ENCODE peak calls at places on chromosomes 2 and 18, in five cellular contexts. One of them, this sample, is unnamed.

GRCh38 chr2:11128258-11128951 is 26.9 kb upstream of the SLC66A3 start:
- DNase-seq in mesendoderm: no peak
- DNase-seq in mesenchymal stem cell: peak
- DNase-seq in neuronal stem cell: no peak
- DNase-seq in IMR-90: peak
- DNase-seq in this sample: no peak

GRCh38 chr2:203679401-203679800 is 27.0 kb upstream of the CD28 start:
- DNase-seq in mesenchymal stem cell: no peak
- DNase-seq in mesendoderm: no peak
- DNase-seq in IMR-90: no peak
- DNase-seq in neuronal stem cell: no peak
- DNase-seq in this sample: no peak

GRCh38 chr2:68714866-68715265 is 19.7 kb upstream of the ARHGAP25 start:
- DNase-seq in neuronal stem cell: no peak
- DNase-seq in mesenchymal stem cell: no peak
- DNase-seq in IMR-90: no peak
- DNase-seq in mesendoderm: no peak
- DNase-seq in this sample: no peak

GRCh38 chr2:202036601-202037037 is 3.0 kb downstream of the FZD7 start:
- DNase-seq in neuronal stem cell: peak
- DNase-seq in mesendoderm: peak
- DNase-seq in mesenchymal stem cell: peak
- DNase-seq in IMR-90: peak
- DNase-seq in this sample: no peak

GRCh38 chr2:189337648-189338047 is 103.6 kb upstream of the WDR75 start:
- DNase-seq in neuronal stem cell: no peak
- DNase-seq in IMR-90: peak
- DNase-seq in mesendoderm: no peak
- DNase-seq in mesenchymal stem cell: peak
- DNase-seq in this sample: no peak

GRCh38 chr18:9022397-9023170 is 79.9 kb upstream of the NDUFV2 start:
- DNase-seq in mesenchymal stem cell: no peak
- DNase-seq in mesendoderm: no peak
- DNase-seq in neuronal stem cell: no peak
- DNase-seq in IMR-90: no peak
- DNase-seq in this sample: no peak

GRCh38 chr2:100944617-100945432 is 57.3 kb upstream of the RPL31 start:
- DNase-seq in IMR-90: no peak
- DNase-seq in mesendoderm: no peak
- DNase-seq in neuronal stem cell: no peak
- DNase-seq in mesenchymal stem cell: no peak
- DNase-seq in this sample: no peak

GRCh38 chr2:55460562-55460961 is 40.9 kb upstream of the CCDC88A start:
- DNase-seq in neuronal stem cell: no peak
- DNase-seq in IMR-90: peak
- DNase-seq in mesendoderm: no peak
- DNase-seq in mesenchymal stem cell: peak
- DNase-seq in this sample: no peak

GRCh38 chr2:27831279-27832050 is 58.7 kb downstream of the RBKS start:
- DNase-seq in IMR-90: no peak
- DNase-seq in mesendoderm: no peak
- DNase-seq in neuronal stem cell: no peak
- DNase-seq in mesenchymal stem cell: no peak
- DNase-seq in this sample: no peak

GRCh38 chr2:143071185-143071876 is 57.9 kb upstream of the ARHGAP15 start:
- DNase-seq in mesendoderm: no peak
- DNase-seq in mesenchymal stem cell: no peak
- DNase-seq in neuronal stem cell: no peak
- DNase-seq in IMR-90: no peak
- DNase-seq in this sample: no peak

GRCh38 chr2:223027442-223027841 is 24.5 kb upstream of the KCNE4 start:
- DNase-seq in neuronal stem cell: no peak
- DNase-seq in mesenchymal stem cell: no peak
- DNase-seq in mesendoderm: no peak
- DNase-seq in IMR-90: peak
- DNase-seq in this sample: no peak

GRCh38 chr2:135832891-135833290 is 4.1 kb downstream of the LCT start:
- DNase-seq in mesenchymal stem cell: no peak
- DNase-seq in IMR-90: no peak
- DNase-seq in neuronal stem cell: no peak
- DNase-seq in mesendoderm: no peak
- DNase-seq in this sample: no peak

GRCh38 chr18:7609617-7610016 is 42.5 kb downstream of the PTPRM start:
- DNase-seq in mesenchymal stem cell: no peak
- DNase-seq in IMR-90: no peak
- DNase-seq in mesendoderm: peak
- DNase-seq in neuronal stem cell: no peak
- DNase-seq in this sample: no peak

GRCh38 chr2:239047861-239048260 is 200.0 kb downstream of the TWIST2 start:
- DNase-seq in IMR-90: no peak
- DNase-seq in neuronal stem cell: no peak
- DNase-seq in mesenchymal stem cell: no peak
- DNase-seq in mesendoderm: no peak
- DNase-seq in this sample: no peak

GRCh38 chr18:10727477-10727876 is 201.7 kb downstream of the NAPG start:
- DNase-seq in mesenchymal stem cell: peak
- DNase-seq in neuronal stem cell: no peak
- DNase-seq in IMR-90: peak
- DNase-seq in mesendoderm: no peak
- DNase-seq in this sample: no peak

GRCh38 chr2:239193426-239193825 is 207.4 kb downstream of the HDAC4 start:
- DNase-seq in mesendoderm: no peak
- DNase-seq in neuronal stem cell: no peak
- DNase-seq in IMR-90: no peak
- DNase-seq in mesenchymal stem cell: no peak
- DNase-seq in this sample: peak

GRCh38 chr2:164061129-164061746 is 325.4 kb upstream of the FIGN start:
- DNase-seq in neuronal stem cell: peak
- DNase-seq in IMR-90: peak
- DNase-seq in mesendoderm: peak
- DNase-seq in mesenchymal stem cell: peak
- DNase-seq in this sample: peak

GRCh38 chr2:229045671-229046070 is 225.4 kb downstream of the PID1 start:
- DNase-seq in mesendoderm: no peak
- DNase-seq in neuronal stem cell: no peak
- DNase-seq in mesenchymal stem cell: no peak
- DNase-seq in IMR-90: no peak
- DNase-seq in this sample: no peak

GRCh38 chr2:28586864-28587263 is 91.0 kb downstream of the PLB1 start:
- DNase-seq in mesendoderm: no peak
- DNase-seq in IMR-90: no peak
- DNase-seq in neuronal stem cell: no peak
- DNase-seq in mesenchymal stem cell: no peak
- DNase-seq in this sample: no peak

GRCh38 chr18:54806526-54806925 is 21.8 kb upstream of the RAB27B start:
- DNase-seq in mesendoderm: no peak
- DNase-seq in mesenchymal stem cell: peak
- DNase-seq in IMR-90: peak
- DNase-seq in neuronal stem cell: no peak
- DNase-seq in this sample: no peak

GRCh38 chr2:102967451-102967850 is 205.6 kb downstream of the TMEM182 start:
- DNase-seq in IMR-90: no peak
- DNase-seq in mesendoderm: no peak
- DNase-seq in mesenchymal stem cell: no peak
- DNase-seq in neuronal stem cell: no peak
- DNase-seq in this sample: no peak

GRCh38 chr2:43267393-43267792 is 41.0 kb upstream of the ZFP36L2 start:
- DNase-seq in mesendoderm: no peak
- DNase-seq in IMR-90: no peak
- DNase-seq in mesenchymal stem cell: no peak
- DNase-seq in neuronal stem cell: no peak
- DNase-seq in this sample: no peak

GRCh38 chr2:168999668-169000213 is 31.4 kb downstream of the ABCB11 start:
- DNase-seq in neuronal stem cell: no peak
- DNase-seq in mesendoderm: no peak
- DNase-seq in mesenchymal stem cell: no peak
- DNase-seq in IMR-90: no peak
- DNase-seq in this sample: no peak

GRCh38 chr2:120741514-120742448 is 6.1 kb downstream of the GLI2 start:
- DNase-seq in IMR-90: no peak
- DNase-seq in mesendoderm: peak
- DNase-seq in mesenchymal stem cell: peak
- DNase-seq in neuronal stem cell: peak
- DNase-seq in this sample: peak

GRCh38 chr2:84897773-84898172 is 7.7 kb upstream of the TMSB10 start:
- DNase-seq in mesendoderm: no peak
- DNase-seq in IMR-90: no peak
- DNase-seq in mesenchymal stem cell: no peak
- DNase-seq in neuronal stem cell: no peak
- DNase-seq in this sample: no peak

DNA sequence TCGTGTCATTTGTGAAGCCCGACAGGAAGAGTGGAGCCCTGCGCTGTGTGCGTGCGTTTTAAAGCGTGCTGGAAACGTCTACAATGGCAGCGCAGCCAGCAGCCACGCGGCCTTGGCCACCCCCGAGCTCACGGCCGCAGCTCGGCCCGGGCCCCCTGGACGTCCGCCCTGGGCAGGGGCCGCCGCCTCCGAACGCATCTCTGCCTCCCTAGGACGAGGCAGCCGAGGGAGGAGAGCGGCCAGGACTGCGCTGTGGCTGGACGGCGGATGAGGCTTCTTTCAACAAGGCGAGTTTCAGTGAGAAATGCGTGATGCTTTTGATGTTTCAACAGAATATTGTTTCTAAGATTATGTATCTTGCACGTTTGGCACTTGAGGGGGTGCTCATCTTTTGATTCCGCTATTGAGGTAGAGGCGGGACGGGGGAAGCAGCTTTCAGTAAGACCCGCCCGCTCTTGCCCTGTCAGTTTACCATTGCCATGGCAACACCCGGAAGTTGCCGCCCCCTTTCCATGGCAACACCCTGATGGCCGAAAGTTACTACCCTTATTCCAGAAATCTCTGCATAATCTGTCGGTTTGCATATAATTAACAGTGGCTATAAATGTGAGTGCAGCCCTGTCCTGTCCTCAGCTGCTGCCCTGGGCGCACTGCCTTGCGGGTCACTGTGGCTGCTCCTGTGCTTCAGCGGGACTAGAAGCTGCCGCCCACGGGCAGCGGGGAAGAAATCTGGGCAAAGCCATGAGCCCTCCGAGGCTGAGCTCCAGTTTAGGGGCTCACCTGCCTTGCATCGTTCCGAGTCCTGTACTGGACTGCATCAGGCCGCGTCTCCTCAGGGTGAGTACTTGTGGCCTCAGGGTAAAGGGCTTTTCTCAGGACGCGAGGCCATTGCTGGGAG is 38.6 kb downstream of the ADNP2 start:
- DNase-seq in mesenchymal stem cell: peak
- DNase-seq in neuronal stem cell: peak
- DNase-seq in mesendoderm: peak
- DNase-seq in IMR-90: peak
- DNase-seq in this sample: peak
- H3K18ac ChIP-seq in mesenchymal stem cell: no peak
- H3K18ac ChIP-seq in neuronal stem cell: peak
- H3K18ac ChIP-seq in mesendoderm: no peak
- H3K18ac ChIP-seq in IMR-90: peak
- H3K18ac ChIP-seq in this sample: no peak

GRCh38 chr2:127102464-127103242 is 4.3 kb downstream of the BIN1 start:
- DNase-seq in IMR-90: no peak
- DNase-seq in neuronal stem cell: no peak
- DNase-seq in mesenchymal stem cell: no peak
- DNase-seq in mesendoderm: no peak
- DNase-seq in this sample: peak

GRCh38 chr2:127103243-127104165 is 3.5 kb downstream of the BIN1 start:
- DNase-seq in IMR-90: no peak
- DNase-seq in mesendoderm: no peak
- DNase-seq in mesenchymal stem cell: no peak
- DNase-seq in neuronal stem cell: no peak
- DNase-seq in this sample: peak

GRCh38 chr2:127105656-127106456 is 1.1 kb downstream of the BIN1 start:
- DNase-seq in neuronal stem cell: peak
- DNase-seq in IMR-90: peak
- DNase-seq in mesendoderm: peak
- DNase-seq in mesenchymal stem cell: peak
- DNase-seq in this sample: peak

GRCh38 chr2:127104881-127105655 is 1.9 kb downstream of the BIN1 start:
- DNase-seq in mesenchymal stem cell: peak
- DNase-seq in mesendoderm: peak
- DNase-seq in IMR-90: no peak
- DNase-seq in neuronal stem cell: no peak
- DNase-seq in this sample: peak

DNA sequence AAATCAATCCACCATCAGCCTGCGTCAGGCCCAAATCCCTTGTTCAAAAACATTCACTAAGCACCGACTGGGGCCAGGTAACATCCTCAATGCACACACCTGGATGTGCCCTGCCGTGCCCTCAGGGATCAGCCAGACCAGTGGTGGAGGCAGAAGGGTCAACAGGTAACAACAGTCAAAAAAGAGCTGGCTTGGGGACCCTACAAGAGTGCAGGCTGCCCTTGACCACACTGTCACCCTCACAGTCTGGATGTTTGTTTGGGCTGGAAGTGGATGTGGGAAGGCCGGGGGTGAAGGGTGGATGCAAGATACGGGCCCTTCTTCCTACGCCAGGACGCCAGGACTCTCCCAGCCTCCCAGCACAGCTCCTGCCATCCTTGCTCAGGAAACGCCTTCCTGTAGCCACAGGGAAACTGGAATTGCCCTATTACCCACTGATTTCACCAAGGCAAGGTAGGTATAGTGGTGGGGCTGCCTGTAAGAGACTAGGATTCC is 2.7 kb downstream of the BIN1 start:
- DNase-seq in IMR-90: no peak
- DNase-seq in neuronal stem cell: no peak
- DNase-seq in mesendoderm: no peak
- DNase-seq in mesenchymal stem cell: no peak
- DNase-seq in this sample: peak
- H3K18ac ChIP-seq in IMR-90: no peak
- H3K18ac ChIP-seq in neuronal stem cell: peak
- H3K18ac ChIP-seq in mesendoderm: no peak
- H3K18ac ChIP-seq in mesenchymal stem cell: peak
- H3K18ac ChIP-seq in this sample: no peak

GRCh38 chr2:26503238-26503880 is 25.4 kb upstream of the OTOF start:
- DNase-seq in IMR-90: peak
- DNase-seq in mesendoderm: peak
- DNase-seq in mesenchymal stem cell: peak
- DNase-seq in neuronal stem cell: peak
- DNase-seq in this sample: peak
- H3K18ac ChIP-seq in IMR-90: no peak
- H3K18ac ChIP-seq in mesendoderm: no peak
- H3K18ac ChIP-seq in mesenchymal stem cell: no peak
- H3K18ac ChIP-seq in neuronal stem cell: peak
- H3K18ac ChIP-seq in this sample: peak

GRCh38 chr2:148532049-148532428 is 112.5 kb upstream of the EPC2 start:
- DNase-seq in neuronal stem cell: no peak
- DNase-seq in mesendoderm: no peak
- DNase-seq in IMR-90: no peak
- DNase-seq in mesenchymal stem cell: no peak
- DNase-seq in this sample: no peak

GRCh38 chr2:148534416-148535205 is 109.9 kb upstream of the EPC2 start:
- DNase-seq in mesenchymal stem cell: no peak
- DNase-seq in IMR-90: no peak
- DNase-seq in mesendoderm: peak
- DNase-seq in neuronal stem cell: no peak
- DNase-seq in this sample: no peak

GRCh38 chr2:148533685-148534084 is 110.9 kb upstream of the EPC2 start:
- DNase-seq in IMR-90: no peak
- DNase-seq in mesendoderm: no peak
- DNase-seq in neuronal stem cell: no peak
- DNase-seq in mesenchymal stem cell: no peak
- DNase-seq in this sample: no peak

GRCh38 chr2:148531175-148532048 is 113.1 kb upstream of the EPC2 start:
- DNase-seq in neuronal stem cell: no peak
- DNase-seq in IMR-90: no peak
- DNase-seq in mesendoderm: no peak
- DNase-seq in mesenchymal stem cell: no peak
- DNase-seq in this sample: peak

GRCh38 chr2:148533004-148533403 is 111.5 kb upstream of the EPC2 start:
- DNase-seq in mesenchymal stem cell: no peak
- DNase-seq in neuronal stem cell: no peak
- DNase-seq in IMR-90: no peak
- DNase-seq in mesendoderm: no peak
- DNase-seq in this sample: no peak
- H3K18ac ChIP-seq in mesenchymal stem cell: no peak
- H3K18ac ChIP-seq in neuronal stem cell: no peak
- H3K18ac ChIP-seq in IMR-90: no peak
- H3K18ac ChIP-seq in mesendoderm: no peak
- H3K18ac ChIP-seq in this sample: no peak

This sample was measured in H9.